ENCODE peak calls at places on chromosome 20, in five cellular contexts. K is GM23248, J is GM23338, C is SK-N-SH, R is endothelial cell of umbilical vein. D is an unnamed sample. For H3K4me1, the result is how much of the 10 kb centered on the place peaks cover.

GRCh38 chr20:20083796-20084195 is 31.5 kb downstream of the CFAP61 start:
- DNase-seq in K (peak), J (peak), C (peak), R (peak), D (peak)

GRCh38 chr20:32626859-32627636 is 41.9 kb upstream of the NOL4L start:
- DNase-seq in K (peak), J (no peak), C (peak), R (no peak), D (no peak)

GRCh38 chr20:25247100-25247665 is 702 bp upstream of the PYGB start:
- DNase-seq in K (peak), J (peak), C (peak), R (peak), D (peak)

GRCh38 chr20:60572991-60573390 is 614.8 kb downstream of the CDH26 start:
- DNase-seq in K (peak), J (no peak), C (no peak), R (no peak), D (no peak)

GRCh38 chr20:45771182-45771759 is 20.4 kb downstream of the WFDC3 start:
- DNase-seq in K (peak), J (peak), C (peak), R (peak), D (peak)

GRCh38 chr20:5526516-5526915 is 209.8 kb upstream of the PROKR2 start:
- DNase-seq in K (no peak), J (peak), C (no peak), R (no peak), D (no peak)

GRCh38 chr20:24634855-24635254 is 165.4 kb downstream of the SYNDIG1 start:
- DNase-seq in K (peak), J (peak), C (no peak), R (no peak), D (peak)

GRCh38 chr20:15200139-15200538 is 862.7 kb upstream of the FLRT3 start:
- DNase-seq in K (peak), J (no peak), C (no peak), R (no peak), D (no peak)

GRCh38 chr20:13256606-13257005 is 35.5 kb downstream of the ISM1 start:
- DNase-seq in K (no peak), J (no peak), C (no peak), R (no peak), D (no peak)

GRCh38 chr20:651713-652610 is 1.0 kb downstream of the SRXN1 start:
- DNase-seq in K (peak), J (no peak), C (no peak), R (no peak), D (no peak)

DNA sequence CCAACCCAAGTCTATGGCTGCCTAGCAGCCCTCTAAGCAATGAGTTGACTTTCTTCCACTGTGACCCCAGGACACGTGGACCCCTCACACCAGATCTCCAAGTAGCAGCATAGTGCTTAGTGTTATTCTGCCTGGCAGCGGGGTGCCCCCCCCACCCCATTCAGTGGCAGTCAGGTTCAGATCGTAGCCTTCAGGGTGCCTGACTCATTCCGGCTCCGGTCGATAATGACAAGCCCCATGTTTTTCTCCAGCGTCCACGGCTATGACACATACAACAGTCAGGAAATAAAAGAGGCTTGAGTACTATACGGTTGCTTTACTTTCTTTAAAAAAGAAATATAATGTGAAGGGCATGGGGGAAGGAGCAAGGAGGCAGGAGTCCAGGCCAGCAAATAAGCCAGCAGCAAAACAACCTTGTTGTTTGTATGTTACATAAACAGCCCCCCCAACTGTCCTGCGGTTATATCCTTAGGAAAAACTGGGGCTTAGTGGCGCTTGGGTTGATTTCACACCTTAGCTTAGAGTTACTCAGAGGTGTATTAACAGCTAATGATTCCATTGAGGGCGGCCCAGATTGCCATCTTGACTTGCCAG is 23.1 kb downstream of the GNAS start:
- DNase-seq in K (peak), J (no peak), C (no peak), R (peak), D (peak)
- H2AFZ ChIP-seq in K (no peak), J (no peak), C (peak), R (peak), D (no peak)

DNA sequence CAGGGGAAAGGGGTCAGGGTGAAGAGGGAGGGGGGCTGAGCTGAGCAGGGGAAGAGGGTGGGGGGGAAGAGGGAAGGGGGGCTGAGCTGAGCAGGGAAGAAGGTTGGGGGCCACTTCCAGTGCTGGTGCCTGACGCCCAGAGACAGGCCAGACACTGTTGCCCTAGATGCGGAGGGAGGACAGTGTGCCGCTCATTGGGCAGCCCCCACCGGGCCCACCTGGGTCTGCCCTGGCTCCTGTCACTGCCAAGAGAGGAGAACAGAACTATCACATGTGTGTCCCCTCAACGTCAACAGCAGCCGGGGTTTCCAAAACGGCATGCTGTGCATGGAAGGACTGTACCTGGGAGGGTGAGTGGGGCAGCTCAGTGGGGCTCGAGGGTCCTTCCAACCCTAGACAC is 342.1 kb downstream of the CDH4 start:
- DNase-seq in K (no peak), J (no peak), C (no peak), R (no peak), D (no peak)
- H3K4me1 ChIP-seq in K (under half), J (under half), C (under half), R (under half), D (under half)

GRCh38 chr20:58375796-58376195 is 13.2 kb upstream of the VAPB start:
- DNase-seq in K (no peak), J (no peak), C (no peak), R (no peak), D (no peak)
- H2AFZ ChIP-seq in K (no peak), J (peak), C (no peak), R (no peak), D (peak)

GRCh38 chr20:49697071-49697470 is 16.6 kb downstream of the B4GALT5 start:
- DNase-seq in K (no peak), J (peak), C (no peak), R (no peak), D (no peak)
- H3K4me1 ChIP-seq in K (half or more), J (half or more), C (under half), R (half or more), D (under half)

GRCh38 chr20:21609221-21609620 is 95.4 kb upstream of the NKX2-2 start:
- DNase-seq in K (peak), J (no peak), C (no peak), R (no peak), D (no peak)

GRCh38 chr20:21615617-21616080 is 89.8 kb upstream of the PAX1 start:
- DNase-seq in K (peak), J (peak), C (peak), R (peak), D (peak)

GRCh38 chr20:21609981-21610380 is 95.5 kb upstream of the PAX1 start:
- DNase-seq in K (no peak), J (no peak), C (no peak), R (no peak), D (no peak)

GRCh38 chr20:21608777-21609176 is 94.9 kb upstream of the NKX2-2 start:
- DNase-seq in K (no peak), J (no peak), C (no peak), R (no peak), D (no peak)

GRCh38 chr20:21613512-21613911 is 92.0 kb upstream of the PAX1 start:
- DNase-seq in K (peak), J (no peak), C (no peak), R (no peak), D (no peak)
- H2AFZ ChIP-seq in K (no peak), J (no peak), C (no peak), R (no peak), D (no peak)

GRCh38 chr20:4060054-4060795 is 44.9 kb upstream of the RNF24 start:
- DNase-seq in K (no peak), J (no peak), C (no peak), R (no peak), D (no peak)

GRCh38 chr20:4056880-4057279 is 41.5 kb upstream of the RNF24 start:
- DNase-seq in K (no peak), J (no peak), C (no peak), R (no peak), D (no peak)

GRCh38 chr20:4061989-4062388 is 46.6 kb upstream of the RNF24 start:
- DNase-seq in K (no peak), J (no peak), C (no peak), R (no peak), D (no peak)

GRCh38 chr20:4060856-4061440 is 45.6 kb upstream of the RNF24 start:
- DNase-seq in K (no peak), J (no peak), C (no peak), R (no peak), D (no peak)

GRCh38 chr20:4059631-4060030 is 44.3 kb upstream of the RNF24 start:
- DNase-seq in K (no peak), J (no peak), C (no peak), R (peak), D (no peak)
- H3K4me1 ChIP-seq in K (under half), J (under half), C (under half), R (under half), D (under half)

DNA sequence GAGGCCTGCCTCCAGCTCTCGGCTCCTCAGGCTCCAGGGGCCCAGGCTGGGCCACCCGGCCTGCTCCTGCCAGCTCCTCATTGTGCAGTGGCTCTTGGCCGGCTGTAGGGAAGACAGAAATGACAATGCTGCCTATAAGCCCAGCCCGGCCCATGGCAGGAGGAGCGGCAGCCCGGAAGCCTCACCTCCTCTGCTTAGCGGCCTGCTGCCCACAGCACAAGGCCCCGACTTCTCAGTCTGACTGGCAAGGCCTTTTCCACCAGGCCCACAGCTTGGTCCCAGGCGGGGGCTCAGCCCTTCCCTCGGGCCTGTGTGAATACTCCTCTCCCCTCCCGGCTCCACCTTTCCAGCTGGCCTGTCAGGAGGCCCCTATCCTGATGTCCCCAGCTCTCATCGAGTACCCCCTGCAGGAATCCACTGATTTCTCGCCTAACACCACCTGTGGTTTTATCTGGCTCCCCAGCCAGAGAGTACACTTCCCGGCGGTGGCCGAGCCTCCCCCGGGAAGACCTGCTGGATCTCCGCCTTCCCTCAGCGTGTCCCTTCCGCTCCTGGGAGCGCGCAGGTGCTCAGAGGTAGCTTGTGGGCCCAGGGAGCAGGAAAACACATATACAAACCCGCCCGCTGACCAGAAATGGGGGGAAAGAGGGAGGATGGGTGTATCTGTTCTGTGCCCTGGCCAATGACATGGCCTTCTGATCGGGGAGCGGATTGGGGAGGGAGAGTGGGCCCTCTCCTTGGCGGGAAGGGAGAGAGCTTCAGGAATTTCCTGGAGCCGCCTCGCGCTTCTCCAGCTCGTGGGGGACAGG is 963 bp downstream of the DDRGK1 start:
- DNase-seq in K (peak), J (peak), C (peak), R (peak), D (peak)
- H2AFZ ChIP-seq in K (peak), J (peak), C (peak), R (peak), D (peak)

GRCh38 chr20:23118144-23118543 is 32.0 kb upstream of the CD93 start:
- DNase-seq in K (no peak), J (no peak), C (no peak), R (no peak), D (no peak)
- H3K4me1 ChIP-seq in K (under half), J (under half), C (under half), R (under half), D (under half)

D was measured in fibroblast of lung.